ENCODE peak calls at places on chromosomes 5 and 9, in seven cellular contexts. T is body of pancreas, E is breast epithelium, W is Peyer's patch, D is heart right ventricle, Z is IMR-90, Y is HepG2. U is an unnamed sample. For H3K9me3 and H3K4me1, the result is how much of the 10 kb centered on the place peaks cover.

GRCh38 chr9:73807956-73808355 is 656.3 kb downstream of the ANXA1 start:
- DNase-seq in T (no peak), E (no peak), W (no peak), D (no peak), Z (no peak), Y (no peak), U (no peak)

GRCh38 chr9:131053896-131054295 is 42.4 kb upstream of the AIF1L start:
- DNase-seq in T (no peak), E (no peak), W (no peak), D (no peak), Z (no peak), Y (no peak), U (no peak)

GRCh38 chr5:105288946-105289345 is 1726.4 kb upstream of the NUDT12 start:
- DNase-seq in T (no peak), E (no peak), W (no peak), D (no peak), Z (no peak), Y (no peak), U (no peak)

GRCh38 chr5:178272591-178272990 is 40.0 kb upstream of the PHYKPL start:
- DNase-seq in T (no peak), E (no peak), W (no peak), D (no peak), Z (no peak), Y (no peak), U (no peak)

GRCh38 chr5:15752886-15753285 is 252.9 kb downstream of the FBXL7 start:
- DNase-seq in T (peak), E (no peak), W (no peak), D (peak), Z (peak), Y (no peak), U (no peak)

GRCh38 chr5:21776466-21776865 is 1076.7 kb downstream of the CDH12 start:
- DNase-seq in T (no peak), E (no peak), W (no peak), D (no peak), Z (no peak), Y (no peak), U (no peak)

GRCh38 chr9:81634915-81635516 is 54.3 kb downstream of the TLE1 start:
- DNase-seq in T (no peak), E (no peak), W (no peak), D (no peak), Z (peak), Y (peak), U (no peak)

GRCh38 chr5:128409401-128409800 is 128.6 kb downstream of the FBN2 start:
- DNase-seq in T (no peak), E (no peak), W (no peak), D (no peak), Z (no peak), Y (no peak), U (no peak)

GRCh38 chr5:142904421-142904820 is 134.2 kb downstream of the ARHGAP26 start:
- DNase-seq in T (no peak), E (no peak), W (no peak), D (no peak), Z (no peak), Y (no peak), U (no peak)

GRCh38 chr9:78031826-78032598 is 401 bp upstream of the GNAQ start:
- DNase-seq in T (peak), E (peak), W (peak), D (peak), Z (peak), Y (peak), U (peak)

GRCh38 chr5:145619806-145620205 is 215.3 kb downstream of the PRELID2 start:
- DNase-seq in T (no peak), E (no peak), W (no peak), D (no peak), Z (peak), Y (no peak), U (no peak)

GRCh38 chr5:128539038-128539429 is 989 bp upstream of the FBN2 start:
- DNase-seq in T (no peak), E (no peak), W (no peak), D (peak), Z (no peak), Y (no peak), U (no peak)

GRCh38 chr9:129557192-129558036 is 63.5 kb downstream of the C9orf50 start:
- DNase-seq in T (peak), E (no peak), W (no peak), D (no peak), Z (peak), Y (peak), U (no peak)

GRCh38 chr5:9046756-9047481 is 499.0 kb downstream of the SEMA5A start:
- DNase-seq in T (no peak), E (no peak), W (no peak), D (no peak), Z (peak), Y (no peak), U (no peak)

GRCh38 chr9:98024702-98025101 is 31.8 kb upstream of the NANS start:
- DNase-seq in T (no peak), E (no peak), W (no peak), D (no peak), Z (no peak), Y (no peak), U (no peak)

GRCh38 chr5:7941692-7942091 is 72.7 kb downstream of the MTRR start:
- DNase-seq in T (no peak), E (no peak), W (no peak), D (no peak), Z (no peak), Y (no peak), U (no peak)

GRCh38 chr9:35962126-35962906 is 4.4 kb upstream of the OR2S2 start:
- DNase-seq in T (no peak), E (no peak), W (no peak), D (peak), Z (peak), Y (no peak), U (no peak)

GRCh38 chr5:17150498-17150897 is 66.9 kb upstream of the BASP1 start:
- DNase-seq in T (no peak), E (no peak), W (no peak), D (no peak), Z (no peak), Y (no peak), U (no peak)

GRCh38 chr5:56493751-56494150 is 260.6 kb upstream of the ANKRD55 start:
- DNase-seq in T (no peak), E (no peak), W (no peak), D (no peak), Z (no peak), Y (no peak), U (no peak)

GRCh38 chr9:37293664-37294524 is 128.6 kb upstream of the GRHPR start:
- DNase-seq in T (no peak), E (no peak), W (no peak), D (no peak), Z (peak), Y (no peak), U (no peak)

GRCh38 chr9:126832440-126832839 is 27.6 kb downstream of the ZBTB43 start:
- DNase-seq in T (no peak), E (no peak), W (no peak), D (no peak), Z (no peak), Y (no peak), U (no peak)

GRCh38 chr9:111399772-111400563 is 69.9 kb upstream of the OR2K2 start:
- DNase-seq in T (peak), E (no peak), W (no peak), D (no peak), Z (peak), Y (peak), U (no peak)

GRCh38 chr9:125521462-125522327 is 185.3 kb downstream of the MAPKAP1 start:
- DNase-seq in T (no peak), E (no peak), W (no peak), D (no peak), Z (peak), Y (peak), U (peak)

GRCh38 chr5:170681013-170681433 is 102.5 kb upstream of the GABRP start:
- DNase-seq in T (peak), E (no peak), W (no peak), D (peak), Z (peak), Y (no peak), U (no peak)

GRCh38 chr9:84970432-84970831 is 300.9 kb downstream of the NTRK2 start:
- DNase-seq in T (no peak), E (no peak), W (no peak), D (no peak), Z (no peak), Y (no peak), U (no peak)

GRCh38 chr5:106393276-106393675 is 1277.5 kb downstream of the EFNA5 start:
- DNase-seq in T (no peak), E (no peak), W (no peak), D (no peak), Z (no peak), Y (no peak), U (no peak)

GRCh38 chr9:134396258-134396742 is 70.0 kb downstream of the RXRA start:
- DNase-seq in T (no peak), E (no peak), W (peak), D (no peak), Z (no peak), Y (no peak), U (peak)

GRCh38 chr9:14246951-14247350 is 67.0 kb downstream of the NFIB start:
- DNase-seq in T (no peak), E (no peak), W (no peak), D (no peak), Z (no peak), Y (no peak), U (no peak)

GRCh38 chr9:38622083-38622674 is 1.8 kb upstream of the ANKRD18A start:
- DNase-seq in T (peak), E (no peak), W (no peak), D (peak), Z (no peak), Y (peak), U (no peak)

GRCh38 chr5:14143509-14143842 is 334 bp downstream of the TRIO start:
- DNase-seq in T (no peak), E (no peak), W (no peak), D (no peak), Z (no peak), Y (no peak), U (no peak)

GRCh38 chr9:112754578-112754977 is 4.0 kb downstream of the SNX30 start:
- DNase-seq in T (no peak), E (no peak), W (no peak), D (no peak), Z (peak), Y (no peak), U (peak)

GRCh38 chr5:34686762-34687268 is 30.7 kb downstream of the RAI14 start:
- DNase-seq in T (peak), E (no peak), W (no peak), D (peak), Z (peak), Y (peak), U (no peak)

GRCh38 chr9:112002847-112003457 is 106.3 kb downstream of the UGCG start:
- DNase-seq in T (no peak), E (no peak), W (no peak), D (no peak), Z (peak), Y (no peak), U (no peak)

GRCh38 chr9:22447607-22448305 is 1.1 kb downstream of the DMRTA1 start:
- DNase-seq in T (peak), E (no peak), W (no peak), D (no peak), Z (no peak), Y (no peak), U (no peak)

GRCh38 chr5:135821061-135821781 is 13.2 kb upstream of the SLC25A48 start:
- DNase-seq in T (no peak), E (no peak), W (no peak), D (no peak), Z (no peak), Y (no peak), U (no peak)

GRCh38 chr5:77316871-77317661 is 106.6 kb downstream of the PDE8B start:
- DNase-seq in T (no peak), E (no peak), W (no peak), D (no peak), Z (peak), Y (no peak), U (no peak)

GRCh38 chr5:32984851-32985250 is 273.7 kb downstream of the NPR3 start:
- DNase-seq in T (no peak), E (no peak), W (no peak), D (no peak), Z (peak), Y (no peak), U (no peak)

DNA sequence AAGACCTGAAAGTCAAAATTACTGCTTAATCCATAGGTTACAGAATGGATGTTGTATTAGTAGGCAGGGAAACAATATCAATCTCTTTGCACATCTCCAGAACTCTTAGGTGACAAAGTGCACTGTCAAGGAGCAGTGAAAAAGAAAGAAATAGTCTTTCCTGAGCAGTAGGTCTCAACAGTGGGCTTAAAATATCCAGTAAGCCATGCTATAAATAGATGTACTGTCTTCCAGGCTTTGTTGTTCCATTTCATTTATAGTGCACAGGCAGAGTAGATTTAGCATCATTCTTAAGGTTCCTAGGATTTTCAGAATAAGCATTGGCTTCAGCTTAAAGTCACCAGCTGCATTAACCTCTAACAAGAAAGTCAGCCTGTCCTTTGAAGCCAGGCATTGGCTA is 50.7 kb downstream of the SSBP2 start:
- DNase-seq in T (no peak), E (no peak), W (no peak), D (no peak), Z (no peak), Y (no peak), U (no peak)
- H3K9me3 ChIP-seq in T (under half), E (under half), W (under half), D (under half), Z (under half), Y (under half), U (under half)

GRCh38 chr5:68195137-68195536 is 20.4 kb upstream of the PIK3R1 start:
- DNase-seq in T (no peak), E (no peak), W (no peak), D (no peak), Z (no peak), Y (no peak), U (no peak)
- H3K4me1 ChIP-seq in T (under half), E (under half), W (under half), D (under half), Z (under half), Y (under half), U (under half)

DNA sequence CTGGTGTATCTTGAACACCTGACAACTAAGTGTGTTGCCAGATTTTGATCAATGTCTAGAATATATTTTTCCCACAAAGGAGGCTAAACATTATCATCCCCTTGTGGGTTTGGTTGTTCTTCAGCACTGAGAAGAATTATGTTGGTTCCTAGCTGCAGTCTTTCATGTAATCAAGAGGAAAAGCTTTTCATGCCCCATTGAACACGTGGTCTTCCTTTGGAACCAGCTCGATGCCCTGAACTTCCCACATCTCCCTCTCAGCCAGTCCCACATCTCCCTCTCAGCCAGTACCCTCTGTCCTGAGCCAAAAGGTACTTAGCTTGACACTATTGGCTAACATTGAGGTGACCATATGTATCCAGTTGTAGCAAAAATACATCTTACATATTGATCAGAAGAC is 36.7 kb upstream of the ZSWIM6 start:
- DNase-seq in T (no peak), E (no peak), W (no peak), D (no peak), Z (no peak), Y (no peak), U (no peak)
- H3K27ac ChIP-seq in T (no peak), E (no peak), W (no peak), D (no peak), Z (no peak), Y (no peak), U (no peak)

GRCh38 chr5:141306630-141307029 is 2.8 kb upstream of the SLC25A2 start:
- DNase-seq in T (no peak), E (no peak), W (no peak), D (no peak), Z (no peak), Y (no peak), U (no peak)
- H3K9me3 ChIP-seq in T (under half), E (half or more), W (under half), D (half or more), Z (under half), Y (under half), U (under half)

GRCh38 chr5:139308797-139309196 is 15.3 kb downstream of the MATR3 start:
- DNase-seq in T (no peak), E (no peak), W (no peak), D (no peak), Z (no peak), Y (no peak), U (no peak)

GRCh38 chr5:139306197-139306596 is 12.7 kb downstream of the MATR3 start:
- DNase-seq in T (no peak), E (no peak), W (no peak), D (no peak), Z (no peak), Y (no peak), U (no peak)

GRCh38 chr5:139301766-139302499 is 8.4 kb downstream of the MATR3 start:
- DNase-seq in T (no peak), E (no peak), W (no peak), D (no peak), Z (no peak), Y (no peak), U (no peak)

GRCh38 chr5:139304391-139305324 is 11.1 kb downstream of the MATR3 start:
- DNase-seq in T (no peak), E (no peak), W (no peak), D (no peak), Z (no peak), Y (no peak), U (no peak)

DNA sequence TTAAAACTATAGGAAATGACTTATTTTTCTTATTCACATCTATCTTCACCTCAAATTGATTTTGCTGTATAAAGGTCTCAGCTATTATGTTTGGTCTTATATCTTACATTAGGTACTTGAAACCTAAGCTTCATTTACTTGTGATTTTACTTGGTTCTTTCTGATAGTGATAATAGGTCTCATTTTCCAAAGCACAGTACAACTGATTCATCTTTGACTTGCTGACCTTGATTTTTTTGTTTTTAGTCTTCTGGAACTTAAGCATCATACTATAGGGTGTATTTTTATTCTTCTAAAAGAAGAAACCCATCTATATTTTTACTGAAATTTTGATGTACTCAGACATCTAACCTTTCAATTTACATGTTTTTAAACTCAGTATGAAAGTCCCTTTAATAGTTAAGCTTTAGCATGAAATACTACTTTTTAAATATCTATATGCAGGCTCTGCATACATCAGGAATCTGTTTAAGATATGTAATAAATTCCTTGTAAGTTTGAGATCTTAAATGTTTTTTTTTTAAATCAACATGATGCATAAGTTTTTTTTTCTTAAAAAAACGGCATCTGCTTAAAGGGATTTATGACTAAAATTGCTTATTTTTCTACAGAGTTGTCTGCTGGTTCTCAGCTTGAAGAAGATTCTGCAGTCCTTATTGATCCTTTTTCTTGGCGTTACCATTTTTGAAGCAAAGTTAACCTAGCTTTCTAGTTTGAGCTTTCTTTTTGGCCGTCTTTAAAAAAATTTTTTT is 13.3 kb downstream of the MATR3 start:
- DNase-seq in T (no peak), E (no peak), W (no peak), D (no peak), Z (no peak), Y (no peak), U (no peak)
- H3K4me1 ChIP-seq in T (half or more), E (under half), W (under half), D (half or more), Z (under half), Y (half or more), U (half or more)

GRCh38 chr9:27395484-27395921 is 98.6 kb upstream of the EQTN start:
- DNase-seq in T (no peak), E (no peak), W (no peak), D (no peak), Z (no peak), Y (no peak), U (no peak)
- H3K27ac ChIP-seq in T (no peak), E (peak), W (no peak), D (no peak), Z (no peak), Y (no peak), U (no peak)

DNA sequence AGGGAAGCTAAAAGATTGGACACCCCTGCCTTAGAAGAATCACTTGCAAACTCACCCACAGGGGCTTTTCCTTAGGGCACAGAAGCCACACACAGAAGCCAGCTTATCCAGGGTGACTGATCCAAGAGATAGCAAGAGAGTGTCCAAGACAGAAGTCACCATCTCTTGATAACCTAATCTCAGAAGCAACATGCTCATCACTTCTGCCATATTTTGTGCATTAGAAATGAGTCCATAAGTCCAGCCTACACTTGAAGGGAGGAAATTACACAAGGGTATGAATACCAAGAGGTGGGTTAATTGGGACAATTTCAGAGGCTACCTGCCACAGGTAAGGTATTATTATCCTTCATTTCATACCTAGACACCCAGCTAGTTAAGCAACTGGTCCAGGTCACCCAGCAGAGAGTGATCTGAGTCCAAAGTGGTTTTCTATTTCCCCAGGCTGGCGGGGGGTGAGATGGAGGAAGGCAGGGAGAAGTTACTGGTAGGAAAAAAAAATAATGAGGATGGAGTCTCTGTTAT is 3.7 kb upstream of the ERGIC1 start:
- DNase-seq in T (no peak), E (no peak), W (no peak), D (no peak), Z (no peak), Y (no peak), U (no peak)
- H3K9me3 ChIP-seq in T (under half), E (under half), W (under half), D (under half), Z (under half), Y (under half), U (under half)

DNA sequence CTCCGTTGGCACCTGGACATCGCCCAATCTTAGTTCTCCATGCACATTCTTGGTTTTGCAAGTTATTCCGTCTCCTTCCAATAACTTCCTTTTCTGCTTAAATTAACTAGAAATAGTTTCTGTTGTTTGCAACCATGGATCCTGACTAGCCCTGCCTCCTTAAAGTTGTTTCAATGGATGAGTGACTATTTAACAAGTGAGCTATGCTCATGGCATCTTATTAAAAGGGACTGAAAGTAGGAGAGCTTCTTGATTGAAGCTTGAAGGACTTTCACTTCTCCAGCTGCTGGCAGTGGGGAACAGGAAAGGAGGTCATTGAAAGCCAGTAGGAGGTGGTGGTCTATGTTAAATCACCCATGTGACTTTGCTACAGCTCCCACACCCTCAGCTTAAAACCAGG is 466.8 kb downstream of the ARHGEF28 start:
- DNase-seq in T (no peak), E (no peak), W (no peak), D (no peak), Z (no peak), Y (no peak), U (no peak)
- H3K4me1 ChIP-seq in T (under half), E (under half), W (under half), D (under half), Z (under half), Y (under half), U (under half)

U was measured in CD8-positive, alpha-beta memory T cell.